ENCODE peak calls at places on chromosomes 2 and 18, in nine cellular contexts. L is tibial nerve, N is H54, Z is K562, U is spleen, B is stomach, I is sigmoid colon, W is endothelial cell of umbilical vein, P is body of pancreas. G is an unnamed sample.

GRCh38 chr18:46360841-46361240 is 256.7 kb downstream of the HAUS1 start:
- DNase-seq in U (no peak), P (no peak), B (no peak), W (no peak), Z (no peak), I (no peak), L (no peak), N (no peak), G (no peak)

GRCh38 chr18:77207540-77207939 is 42.1 kb upstream of the GALR1 start:
- DNase-seq in N (no peak), W (peak; percentile 51), U (no peak), P (peak; percentile 88), L (peak; percentile 62), I (peak; percentile 87), B (peak; percentile 56), Z (no peak), G (peak; percentile 31)

GRCh38 chr18:23133860-23134779 is 1.2 kb upstream of the CABLES1 start:
- DNase-seq in W (no peak), L (no peak), B (peak; percentile 75), N (no peak), I (no peak), P (peak; percentile 67), Z (peak; percentile 60), U (no peak), G (peak; percentile 42)

GRCh38 chr18:24177499-24178133 is 38.8 kb downstream of the CABYR start:
- DNase-seq in P (no peak), N (no peak), B (no peak), I (no peak), W (no peak), U (no peak), Z (no peak), L (no peak), G (no peak)

GRCh38 chr2:138493334-138493733 is 8.2 kb upstream of the SPOPL start:
- DNase-seq in B (no peak), W (no peak), L (no peak), U (no peak), P (peak; percentile 21), I (no peak), N (no peak), Z (no peak), G (no peak)

GRCh38 chr2:227687189-227687588 is 20.6 kb downstream of the SCYGR5 start:
- DNase-seq in L (no peak), B (no peak), N (no peak), P (no peak), I (no peak), W (no peak), U (no peak), Z (no peak), G (no peak)

GRCh38 chr2:241561811-241562210 is 3.3 kb downstream of the BOK start:
- DNase-seq in U (peak; percentile 75), N (peak; percentile 86), L (peak; percentile 24), Z (peak; percentile 53), I (peak; percentile 91), B (peak; percentile 76), P (peak; percentile 75), W (peak; percentile 67), G (no peak)

GRCh38 chr2:44135771-44136170 is 32.9 kb upstream of the PPM1B start:
- DNase-seq in W (no peak), B (no peak), U (no peak), N (no peak), P (no peak), I (no peak), L (no peak), Z (no peak), G (no peak)

GRCh38 chr2:8412586-8412985 is 269.3 kb upstream of the ID2 start:
- DNase-seq in U (no peak), I (peak; percentile 72), L (peak; percentile 56), W (no peak), B (no peak), N (no peak), Z (no peak), P (peak; percentile 17), G (no peak)

GRCh38 chr2:8414946-8415869 is 266.6 kb upstream of the ID2 start:
- DNase-seq in W (no peak), P (no peak), N (no peak), I (no peak), L (no peak), U (no peak), B (no peak), Z (no peak), G (no peak)

GRCh38 chr2:8409461-8410260 is 272.2 kb upstream of the ID2 start:
- DNase-seq in L (no peak), P (no peak), I (no peak), B (no peak), Z (no peak), N (no peak), W (no peak), U (no peak), G (no peak)

GRCh38 chr2:8413589-8414135 is 268.2 kb upstream of the ID2 start:
- DNase-seq in U (no peak), I (no peak), Z (no peak), L (no peak), W (no peak), B (peak; percentile 59), P (peak; percentile 63), N (no peak), G (no peak)

GRCh38 chr2:8412082-8412481 is 269.8 kb upstream of the ID2 start:
- DNase-seq in W (no peak), N (no peak), P (peak; percentile 81), Z (no peak), B (peak; percentile 73), L (no peak), I (no peak), U (no peak), G (no peak)
- TF ChIP-seq POLR2A in W (no peak), N (no peak), P (no peak), Z (no peak), B (no peak), L (no peak), I (no peak), U (no peak), G (no peak)

GRCh38 chr2:84942964-84943421 is 28.0 kb upstream of the KCMF1 start:
- DNase-seq in Z (no peak), B (no peak), I (peak; percentile 12), W (no peak), U (no peak), L (no peak), N (no peak), P (no peak), G (no peak)

GRCh38 chr2:84944257-84944909 is 26.6 kb upstream of the KCMF1 start:
- DNase-seq in I (no peak), B (no peak), W (no peak), L (no peak), P (no peak), Z (no peak), N (no peak), U (no peak), G (no peak)

GRCh38 chr2:84942166-84942565 is 28.8 kb upstream of the KCMF1 start:
- DNase-seq in I (no peak), W (no peak), U (peak; percentile 44), N (no peak), Z (no peak), B (no peak), L (no peak), P (no peak), G (no peak)

GRCh38 chr2:84947010-84947593 is 23.9 kb upstream of the KCMF1 start:
- DNase-seq in U (no peak), L (no peak), I (no peak), N (no peak), B (no peak), W (no peak), P (no peak), Z (no peak), G (no peak)

GRCh38 chr2:84946204-84947009 is 24.6 kb upstream of the KCMF1 start:
- DNase-seq in U (peak; percentile 87), I (no peak), B (peak; percentile 57), L (no peak), N (peak; percentile 75), W (peak; percentile 61), Z (no peak), P (no peak), G (no peak)
- TF ChIP-seq POLR2A in U (no peak), I (no peak), B (no peak), L (no peak), N (no peak), W (peak; percentile 33), Z (no peak), P (no peak), G (no peak)

GRCh38 chr18:58861353-58861752 is 3.3 kb upstream of the ZNF532 start:
- DNase-seq in I (peak; percentile 39), N (no peak), B (no peak), P (no peak), L (no peak), U (no peak), W (no peak), Z (no peak), G (no peak)

GRCh38 chr18:58861853-58862252 is 2.8 kb upstream of the ZNF532 start:
- DNase-seq in L (no peak), W (no peak), P (no peak), I (no peak), U (no peak), N (no peak), B (no peak), Z (no peak), G (no peak)

GRCh38 chr18:58862404-58862803 is 2.3 kb upstream of the ZNF532 start:
- DNase-seq in I (peak; percentile 44), N (no peak), Z (no peak), L (no peak), W (no peak), P (no peak), U (no peak), B (no peak), G (no peak)

GRCh38 chr18:58863539-58864145 is 1.0 kb upstream of the ZNF532 start:
- DNase-seq in U (peak; percentile 89), B (peak; percentile 55), N (peak; percentile 35), I (peak; percentile 74), P (peak; percentile 39), W (peak; percentile 31), Z (no peak), L (no peak), G (peak; percentile 62)

DNA sequence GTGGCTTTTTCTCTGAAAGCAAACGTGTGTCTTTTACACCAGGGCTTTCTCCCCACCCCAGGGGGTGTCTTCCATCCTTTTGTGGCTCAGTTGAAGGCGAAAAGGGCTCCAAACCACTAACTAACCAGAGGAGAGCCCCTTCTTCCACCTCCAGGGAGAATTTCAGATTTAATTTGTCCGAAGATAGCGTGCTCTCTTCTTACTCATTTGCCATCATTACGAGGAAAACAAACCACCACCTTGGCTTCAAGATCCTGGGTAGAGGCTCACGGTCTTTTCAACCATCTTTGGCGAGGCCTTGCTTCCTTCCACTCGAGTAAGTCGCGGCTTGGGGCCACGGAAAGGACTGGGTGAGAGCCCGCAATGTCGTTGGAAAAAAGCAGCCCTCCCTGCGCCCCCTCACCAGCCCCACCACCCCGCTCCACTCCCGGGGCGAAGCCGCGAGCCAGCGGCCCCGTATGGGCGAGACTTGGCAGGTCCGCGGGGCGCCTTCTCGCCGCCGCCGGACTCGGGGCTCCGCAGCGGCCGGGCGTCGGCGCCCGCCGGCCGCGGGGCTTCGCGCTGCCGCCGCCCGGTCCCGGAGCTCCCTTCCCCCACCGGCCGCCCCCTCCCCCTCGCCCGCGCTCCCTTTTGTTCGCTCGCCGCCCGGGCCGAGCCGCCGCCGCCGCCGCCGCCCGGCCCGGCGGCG is 1.7 kb upstream of the ZNF532 start:
- DNase-seq in P (no peak), W (peak; percentile 55), L (no peak), N (peak; percentile 26), U (peak; percentile 82), Z (no peak), B (peak; percentile 27), I (peak; percentile 66), G (peak; percentile 45)
- TF ChIP-seq POLR2A in P (no peak), W (no peak), L (no peak), N (no peak), U (no peak), Z (no peak), B (no peak), I (no peak), G (no peak)

GRCh38 chr2:39715822-39716221 is 50.1 kb downstream of the TMEM178A start:
- DNase-seq in Z (no peak), B (no peak), P (no peak), U (no peak), L (no peak), W (no peak), I (no peak), N (no peak), G (no peak)

GRCh38 chr2:39719317-39719716 is 53.6 kb downstream of the TMEM178A start:
- DNase-seq in L (no peak), U (no peak), B (no peak), N (no peak), P (no peak), I (no peak), Z (no peak), W (no peak), G (no peak)

GRCh38 chr2:39715095-39715494 is 49.4 kb downstream of the TMEM178A start:
- DNase-seq in L (no peak), I (no peak), Z (no peak), N (no peak), U (no peak), B (no peak), P (no peak), W (peak; percentile 62), G (no peak)

GRCh38 chr2:39717067-39717466 is 51.4 kb downstream of the TMEM178A start:
- DNase-seq in P (no peak), W (no peak), N (no peak), Z (no peak), B (no peak), L (no peak), U (no peak), I (no peak), G (no peak)

DNA sequence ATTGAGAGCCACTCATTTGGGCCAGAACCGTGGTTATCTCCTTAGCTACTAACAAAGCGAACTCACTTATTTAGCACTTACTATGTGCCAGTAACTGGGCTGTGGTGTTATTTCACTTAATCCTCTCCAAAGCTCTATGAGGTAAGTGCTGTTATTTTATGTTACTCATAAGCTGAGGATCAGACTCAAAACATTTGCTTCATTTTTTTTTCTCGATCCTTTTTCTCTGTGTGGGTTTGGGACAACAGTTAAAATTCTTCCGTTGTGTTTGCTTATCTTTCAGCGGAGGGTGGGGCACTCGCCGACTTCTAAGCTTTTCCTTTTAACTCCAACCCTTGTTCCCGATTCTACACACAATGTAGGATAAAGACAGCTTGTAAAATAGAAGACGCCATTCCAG is 52.8 kb downstream of the TMEM178A start:
- DNase-seq in W (no peak), Z (no peak), U (no peak), I (no peak), N (no peak), L (no peak), B (no peak), P (no peak), G (no peak)
- TF ChIP-seq POLR2A in W (no peak), Z (no peak), U (no peak), I (no peak), N (no peak), L (no peak), B (no peak), P (no peak), G (no peak)

G was measured in erythroblast.